ENCODE peak calls at places on chromosomes 4 and X, in eight cellular contexts. R is right atrium auricular region; Q is CD8-positive, alpha-beta T cell; N is prostate gland; U is GM13977; S is upper lobe of right lung; P is psoas muscle; F is sigmoid colon. B is an unnamed sample.

GRCh38 chr4:94577136-94577535 is 125.4 kb downstream of the PDLIM5 start:
- DNase-seq in U (no peak), R (no peak), N (no peak), S (no peak), P (no peak), Q (no peak), F (peak), B (no peak)

GRCh38 chr4:119659576-119659975 is 31.0 kb upstream of the PDE5A start:
- DNase-seq in N (no peak), S (no peak), Q (no peak), P (no peak), R (no peak), U (no peak), F (no peak), B (no peak)

GRCh38 chrX:70129811-70130210 is 3.4 kb upstream of the IGBP1 start:
- DNase-seq in N (no peak), P (no peak), U (no peak), S (no peak), F (no peak), R (no peak), Q (no peak), B (no peak)

GRCh38 chr4:90580271-90580825 is 453.2 kb downstream of the CCSER1 start:
- DNase-seq in Q (no peak), N (no peak), S (no peak), R (no peak), P (no peak), F (no peak), U (no peak), B (no peak)

GRCh38 chr4:55948726-55949479 is at the start of gene CEP135:
- DNase-seq in S (peak), U (peak), R (peak), N (peak), F (peak), Q (peak), P (peak), B (peak)

GRCh38 chr4:74800310-74800709 is 6.0 kb upstream of the BTC start:
- DNase-seq in N (no peak), R (no peak), S (no peak), Q (no peak), P (no peak), F (no peak), U (no peak), B (no peak)

GRCh38 chr4:70518716-70519115 is 347 bp downstream of the AMTN start:
- DNase-seq in U (no peak), N (no peak), S (no peak), Q (no peak), R (no peak), P (no peak), F (no peak), B (no peak)

GRCh38 chrX:82161195-82161594 is 959.3 kb downstream of the SH3BGRL start:
- DNase-seq in S (no peak), U (no peak), Q (no peak), R (no peak), P (no peak), F (no peak), N (no peak), B (no peak)

GRCh38 chr4:162101337-162101736 is 62.5 kb downstream of the FSTL5 start:
- DNase-seq in F (no peak), P (no peak), R (no peak), S (no peak), N (no peak), Q (no peak), U (no peak), B (no peak)

GRCh38 chr4:102730968-102731533 is 29.7 kb downstream of the MANBA start:
- DNase-seq in S (no peak), N (no peak), Q (no peak), F (no peak), P (no peak), U (no peak), R (no peak), B (no peak)

GRCh38 chr4:185846550-185847210 is 34.7 kb upstream of the SORBS2 start:
- DNase-seq in U (no peak), N (no peak), S (no peak), Q (no peak), P (no peak), F (no peak), R (no peak), B (no peak)

DNA sequence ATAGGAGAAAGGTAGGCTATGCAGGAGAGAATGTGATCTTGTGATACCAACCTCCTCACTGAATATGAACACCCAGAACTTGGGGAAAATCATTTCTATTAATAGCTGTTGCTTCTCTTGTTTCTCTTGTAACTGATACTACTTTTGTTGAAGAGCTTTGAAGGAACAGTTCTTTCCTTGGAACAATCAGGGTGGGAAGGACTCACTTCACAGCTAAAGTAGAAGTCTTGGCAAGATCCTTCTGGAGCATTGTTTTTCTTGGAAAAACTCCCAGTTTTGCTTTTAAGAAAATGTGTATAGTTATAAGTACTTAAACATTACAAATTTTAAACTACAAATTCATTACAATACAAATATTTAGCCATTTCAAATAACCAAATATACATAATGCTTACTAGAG is 19.1 kb upstream of the XK start:
- DNase-seq in U (no peak), Q (no peak), P (no peak), N (no peak), S (no peak), R (no peak), F (no peak), B (no peak)
- TF ChIP-seq CTCF in U (no peak), Q (no peak), P (no peak), N (no peak), S (no peak), R (no peak), F (no peak), B (no peak)

DNA sequence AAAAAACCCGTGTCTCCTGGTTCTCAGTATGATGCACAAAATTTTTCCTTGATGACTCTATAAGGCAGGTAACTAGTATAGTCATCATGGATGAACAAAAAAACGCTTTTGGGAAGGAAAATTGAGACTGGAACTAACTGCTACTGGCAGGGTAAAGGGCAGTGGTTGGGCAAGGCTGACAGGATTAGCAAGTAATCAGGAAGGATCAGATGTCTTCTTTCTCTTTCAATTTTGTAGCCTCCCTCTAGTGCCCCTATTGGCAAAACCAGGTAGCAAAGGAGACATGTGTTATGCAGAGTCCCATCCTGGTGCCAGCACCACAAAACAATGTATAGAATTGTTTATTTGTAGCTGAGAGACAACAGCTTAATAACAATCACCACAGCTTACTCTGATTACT is 12.8 kb upstream of the SLITRK4 start:
- DNase-seq in P (no peak), S (no peak), R (no peak), N (no peak), Q (no peak), U (no peak), F (no peak), B (no peak)
- TF ChIP-seq CTCF in P (no peak), S (peak), R (no peak), N (no peak), Q (no peak), U (peak), F (no peak), B (no peak)

DNA sequence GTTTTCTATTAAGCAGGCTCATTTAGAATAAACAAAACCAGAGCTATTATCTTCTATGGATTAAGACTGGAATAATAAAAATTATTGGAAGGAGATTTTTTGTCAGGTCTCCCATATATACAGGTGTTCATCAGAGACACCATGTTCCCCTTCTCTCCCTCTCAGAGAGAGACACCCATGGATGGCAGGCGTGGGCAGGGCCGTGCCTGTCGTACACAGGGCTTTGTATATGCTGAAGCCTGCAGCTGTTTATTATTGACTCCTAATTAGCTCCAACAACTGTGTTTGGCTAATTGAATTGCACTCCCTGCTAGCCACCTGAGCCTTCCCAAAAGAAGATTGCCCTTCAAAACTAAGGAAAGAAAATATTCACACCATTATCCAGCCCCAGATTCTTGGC is 81.6 kb downstream of the GK start:
- DNase-seq in R (no peak), P (no peak), Q (no peak), N (no peak), U (no peak), S (no peak), F (no peak), B (no peak)
- TF ChIP-seq CTCF in R (no peak), P (no peak), Q (no peak), N (no peak), U (no peak), S (no peak), F (no peak), B (no peak)

DNA sequence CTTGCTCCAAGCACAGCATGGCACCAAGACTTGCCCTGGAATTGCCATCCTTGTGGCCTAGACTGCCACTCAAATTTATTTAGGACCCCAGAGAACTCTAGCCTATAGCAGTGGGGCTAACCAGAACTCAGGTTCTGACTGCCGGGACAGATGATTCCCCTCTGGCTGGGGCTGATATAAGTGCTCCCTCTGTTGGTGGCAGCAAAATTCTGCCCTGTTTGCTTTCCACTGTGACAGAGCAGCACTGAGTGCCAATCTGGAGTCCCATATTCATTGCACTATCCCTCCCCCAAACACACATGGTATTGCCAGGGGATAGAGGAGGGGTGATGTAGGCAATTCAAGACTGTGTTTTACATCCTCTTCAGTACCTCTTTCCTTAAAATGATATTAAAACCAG is 1081.9 kb downstream of the FAT4 start:
- DNase-seq in F (no peak), Q (no peak), U (no peak), N (no peak), S (no peak), P (no peak), R (no peak), B (no peak)
- TF ChIP-seq CTCF in F (no peak), Q (no peak), U (peak), N (no peak), S (no peak), P (no peak), R (no peak), B (no peak)

DNA sequence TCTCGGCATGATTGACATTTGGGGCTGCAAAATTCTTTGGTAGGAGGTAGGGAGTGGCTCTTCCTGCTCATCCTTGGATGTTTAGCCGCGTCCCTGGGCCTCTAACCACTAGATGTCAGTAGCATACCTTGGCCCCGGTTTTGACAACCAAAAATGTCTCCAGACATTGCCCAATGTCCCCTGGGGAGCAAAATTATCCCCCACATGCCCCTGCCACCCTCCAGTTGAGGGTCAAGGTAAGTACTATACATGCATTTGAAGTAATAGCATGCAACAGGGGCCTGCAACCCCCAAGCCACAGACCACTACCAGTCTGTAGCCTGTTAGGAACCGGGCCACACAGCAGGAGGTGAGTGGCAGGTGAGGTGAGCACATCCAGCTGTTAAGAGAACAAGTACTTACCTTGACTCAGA is 17.6 kb upstream of the KIAA1210 start:
- DNase-seq in Q (no peak), F (no peak), U (no peak), P (no peak), N (no peak), R (no peak), S (no peak), B (no peak)
- TF ChIP-seq CTCF in Q (no peak), F (peak), U (peak), P (no peak), N (peak), R (peak), S (no peak), B (no peak)

DNA sequence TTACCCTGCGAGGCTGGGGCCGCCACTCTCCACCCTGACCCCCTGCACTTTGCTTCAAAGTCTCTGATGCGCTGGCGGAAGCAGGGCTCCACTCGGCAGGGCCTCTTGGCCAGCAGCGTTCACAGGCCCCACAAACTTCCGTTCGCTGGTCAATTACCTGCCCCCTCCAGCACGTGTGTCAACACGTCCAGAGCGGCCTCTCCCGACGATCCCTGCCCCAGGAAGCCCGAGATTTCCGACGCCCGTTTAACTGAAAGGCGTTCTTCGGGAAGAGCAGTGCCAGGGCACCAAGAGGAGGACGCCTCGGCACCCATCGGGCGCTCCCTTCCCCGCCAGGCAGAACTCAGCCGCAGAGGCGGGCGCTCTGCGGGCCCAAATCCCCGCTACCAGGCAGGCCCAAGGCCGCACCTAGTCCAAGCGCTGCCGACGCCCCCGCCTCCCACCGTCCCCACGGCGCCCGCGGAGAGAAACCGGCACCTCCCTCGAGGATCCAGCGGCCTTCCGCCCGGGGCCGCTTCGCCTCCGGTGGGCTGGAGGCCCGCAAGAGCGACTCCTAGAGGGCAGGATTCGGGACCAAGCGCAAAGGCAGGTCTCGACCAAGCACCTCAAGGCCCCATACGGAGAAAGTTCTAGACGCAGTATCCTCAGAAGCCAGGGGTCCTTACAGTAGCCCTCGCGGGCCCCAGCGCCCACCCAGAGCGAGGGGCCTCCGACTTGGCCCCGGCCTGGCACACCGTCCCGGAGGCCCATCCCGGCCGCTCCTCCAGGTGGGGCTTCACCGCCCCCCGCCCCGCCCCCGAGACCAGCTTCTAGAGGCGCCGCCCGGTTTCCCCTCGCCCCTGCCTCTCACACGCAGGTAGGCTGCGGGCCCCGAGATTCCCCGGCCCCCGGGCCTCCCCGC is 586 bp downstream of the BCAP31 start:
- DNase-seq in R (no peak), U (peak), Q (peak), S (peak), P (no peak), F (no peak), N (peak), B (no peak)
- TF ChIP-seq CTCF in R (no peak), U (peak), Q (peak), S (peak), P (peak), F (peak), N (no peak), B (no peak)

DNA sequence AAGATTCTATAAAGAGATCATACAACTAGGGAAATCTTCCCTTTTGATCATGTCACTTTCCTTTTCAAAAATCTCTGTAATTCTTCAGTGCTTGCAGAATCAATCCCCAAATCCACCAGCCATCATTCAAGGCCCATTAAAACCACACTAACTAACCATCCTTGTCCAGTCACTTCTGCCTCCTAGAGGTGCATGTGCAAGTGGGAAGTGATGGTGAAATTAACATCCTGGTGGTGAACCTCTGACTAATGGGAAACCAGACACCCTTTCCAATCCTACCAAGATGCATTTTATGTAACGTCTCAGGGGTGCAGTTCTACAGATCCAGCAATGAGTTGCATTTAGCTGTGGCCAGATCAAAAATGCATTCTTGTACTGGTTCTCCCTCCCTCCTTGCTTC is 341.8 kb downstream of the RAPGEF2 start:
- DNase-seq in R (no peak), Q (no peak), P (no peak), F (no peak), N (no peak), U (no peak), S (no peak), B (no peak)
- TF ChIP-seq CTCF in R (no peak), Q (no peak), P (no peak), F (no peak), N (no peak), U (no peak), S (no peak), B (no peak)